ENCODE peak calls at places on chromosomes 5 and 9, in four cellular contexts. G is GM12878, U is HepG2, N is K562. B is an unnamed sample.

GRCh38 chr5:196350-196749 is 5.1 kb downstream of the LRRC14B start:
- DNase-seq in G (no peak), U (no peak), N (no peak), B (no peak)

GRCh38 chr5:171743786-171744076 is 41.9 kb upstream of the SMIM23 start:
- DNase-seq in U (no peak), G (no peak), N (no peak), B (no peak)

GRCh38 chr9:23822331-23823169 is 3.5 kb downstream of the ELAVL2 start:
- DNase-seq in G (no peak), N (no peak), U (no peak), B (no peak)

GRCh38 chr5:1523480-1523792 is 324 bp downstream of the LPCAT1 start:
- DNase-seq in G (no peak), U (no peak), N (peak; percentile 70), B (no peak)

GRCh38 chr9:24931894-24932293 is 386.2 kb upstream of the IZUMO3 start:
- DNase-seq in U (no peak), G (no peak), N (no peak), B (no peak)

GRCh38 chr5:112734597-112734996 is 3.1 kb upstream of the APC start:
- DNase-seq in N (no peak), U (no peak), G (no peak), B (no peak)

GRCh38 chr5:159639590-159639989 is 276.7 kb upstream of the ADRA1B start:
- DNase-seq in G (no peak), N (no peak), U (no peak), B (no peak)

GRCh38 chr5:16992444-16992843 is 56.4 kb upstream of the MYO10 start:
- DNase-seq in U (no peak), N (no peak), G (no peak), B (no peak)

GRCh38 chr5:111556504-111556903 is 44.2 kb upstream of the STARD4 start:
- DNase-seq in U (no peak), G (no peak), N (no peak), B (no peak)

GRCh38 chr5:175027390-175027789 is 303.0 kb downstream of the MSX2 start:
- DNase-seq in N (no peak), G (no peak), U (no peak), B (no peak)

GRCh38 chr5:41413067-41413466 is 97.3 kb downstream of the PLCXD3 start:
- DNase-seq in N (no peak), U (no peak), G (no peak), B (no peak)

GRCh38 chr5:6784481-6784880 is 71.2 kb downstream of the TENT4A start:
- DNase-seq in U (no peak), N (no peak), G (no peak), B (no peak)

GRCh38 chr9:17472126-17472525 is 106.7 kb upstream of the SH3GL2 start:
- DNase-seq in G (no peak), U (no peak), N (no peak), B (no peak)

GRCh38 chr5:91477408-91477807 is 94.3 kb upstream of the ARRDC3 start:
- DNase-seq in U (no peak), G (no peak), N (no peak), B (no peak)

GRCh38 chr9:81689343-81690175 is at the start of gene TLE1:
- DNase-seq in N (no peak), U (peak; percentile 98), G (peak; percentile 20), B (peak; percentile 95)

GRCh38 chr9:27590636-27591035 is 17.4 kb upstream of the C9orf72 start:
- DNase-seq in U (no peak), G (no peak), N (no peak), B (no peak)

GRCh38 chr5:175120412-175120811 is 323.6 kb downstream of the DRD1 start:
- DNase-seq in U (no peak), G (no peak), N (no peak), B (no peak)

GRCh38 chr5:174608631-174609097 is 115.7 kb upstream of the MSX2 start:
- DNase-seq in G (no peak), U (no peak), N (no peak), B (no peak)

GRCh38 chr5:626850-627249 is 14.7 kb downstream of the CEP72 start:
- DNase-seq in G (no peak), N (no peak), U (no peak), B (no peak)

GRCh38 chr9:128103589-128103962 is 24.0 kb downstream of the PTGES2 start:
- DNase-seq in N (no peak), U (peak; percentile 41), G (no peak), B (no peak)

GRCh38 chr5:135373747-135374515 is 25.1 kb downstream of the MACROH2A1 start:
- DNase-seq in U (peak; percentile 21), N (no peak), G (no peak), B (no peak)

GRCh38 chr5:157710887-157711286 is 20.3 kb upstream of the THG1L start:
- DNase-seq in N (no peak), U (no peak), G (no peak), B (no peak)

GRCh38 chr9:4235951-4236804 is 63.7 kb downstream of the GLIS3 start:
- DNase-seq in G (no peak), U (peak; percentile 27), N (no peak), B (no peak)

GRCh38 chr9:79592736-79593493 is 21.1 kb downstream of the TLE4 start:
- DNase-seq in N (no peak), G (no peak), U (no peak), B (no peak)

GRCh38 chr5:72988769-72989168 is 32.9 kb downstream of the FCHO2 start:
- DNase-seq in U (no peak), N (no peak), G (no peak), B (no peak)

GRCh38 chr9:127977877-127978647 is 2.7 kb downstream of the EEIG1 start:
- DNase-seq in G (no peak), N (peak; percentile 52), U (no peak), B (no peak)

GRCh38 chr9:108885643-108886348 is 23.7 kb downstream of the ACTL7A start:
- DNase-seq in U (peak; percentile 100), N (peak; percentile 48), G (peak; percentile 81), B (peak; percentile 45)

GRCh38 chr5:51829691-51830090 is 446.4 kb downstream of the ISL1 start:
- DNase-seq in G (no peak), N (no peak), U (no peak), B (no peak)

DNA sequence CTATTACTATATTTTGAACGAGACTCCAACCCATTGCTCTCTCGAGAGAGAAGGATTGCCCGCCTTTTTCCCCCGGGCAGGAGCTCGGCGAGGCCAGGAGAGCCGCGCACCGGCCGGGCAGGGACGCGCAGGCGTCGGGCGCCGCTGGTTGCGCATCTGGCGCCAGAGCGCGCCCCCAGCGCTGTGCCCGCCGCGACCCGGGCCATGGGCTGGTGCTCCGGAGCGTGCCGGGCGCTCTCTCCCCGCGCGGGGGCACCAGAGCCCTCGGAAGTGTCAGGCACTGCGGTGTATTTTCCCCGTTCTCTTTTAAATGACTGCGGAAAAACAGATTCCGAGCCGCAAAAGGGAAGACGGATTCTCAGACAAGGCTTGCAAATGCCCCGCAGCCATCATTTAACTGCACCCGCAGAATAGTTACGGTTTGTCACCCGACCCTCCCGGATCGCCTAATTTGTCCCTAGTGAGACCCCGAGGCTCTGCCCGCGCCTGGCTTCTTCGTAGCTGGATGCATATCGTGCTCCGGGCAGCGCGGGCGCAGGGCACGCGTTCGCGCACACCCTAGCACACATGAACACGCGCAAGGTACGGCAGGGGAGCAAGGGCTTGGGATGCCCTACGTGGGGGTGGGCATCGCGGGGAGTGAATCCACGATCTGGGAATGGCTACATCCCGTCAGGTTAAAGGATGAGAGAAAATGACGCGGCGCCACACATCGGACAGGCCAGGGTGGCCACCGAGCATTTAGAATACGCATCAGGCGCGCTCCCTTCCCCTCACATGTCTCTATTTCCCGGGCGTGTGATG is 1.1 kb upstream of the NTRK2 start:
- DNase-seq in N (no peak), G (no peak), U (no peak), B (peak; percentile 82)
- TF ChIP-seq FOXK2 in N (no peak), G (no peak), U (no peak), B (no peak)

GRCh38 chr5:60101561-60101960 is 208.0 kb upstream of the PDE4D start:
- DNase-seq in G (no peak), N (no peak), U (no peak), B (no peak)
- TF ChIP-seq FOXK2 in G (no peak), N (no peak), U (no peak), B (no peak)

GRCh38 chr9:74762950-74763349 is 124.8 kb downstream of the TRPM6 start:
- DNase-seq in G (no peak), N (no peak), U (no peak), B (no peak)
- TF ChIP-seq FOXK2 in G (no peak), N (no peak), U (no peak), B (no peak)

GRCh38 chr5:37839441-37840035 is 303 bp downstream of the GDNF start:
- DNase-seq in G (no peak), N (no peak), U (peak; percentile 35), B (peak; percentile 71)
- TF ChIP-seq FOXK2 in G (no peak), N (no peak), U (no peak), B (no peak)

GRCh38 chr9:135889564-135890189 is 17.7 kb downstream of the CAMSAP1 start:
- DNase-seq in N (no peak), U (no peak), G (no peak), B (no peak)
- TF ChIP-seq FOXK2 in N (no peak), U (no peak), G (no peak), B (no peak)

GRCh38 chr9:14043491-14043890 is 270.4 kb downstream of the NFIB start:
- DNase-seq in U (no peak), N (no peak), G (no peak), B (no peak)
- TF ChIP-seq FOXK2 in U (no peak), N (no peak), G (no peak), B (no peak)

GRCh38 chr5:142861011-142861410 is 90.8 kb downstream of the ARHGAP26 start:
- DNase-seq in N (no peak), G (no peak), U (no peak), B (no peak)
- TF ChIP-seq FOXK2 in N (no peak), G (no peak), U (no peak), B (no peak)

DNA sequence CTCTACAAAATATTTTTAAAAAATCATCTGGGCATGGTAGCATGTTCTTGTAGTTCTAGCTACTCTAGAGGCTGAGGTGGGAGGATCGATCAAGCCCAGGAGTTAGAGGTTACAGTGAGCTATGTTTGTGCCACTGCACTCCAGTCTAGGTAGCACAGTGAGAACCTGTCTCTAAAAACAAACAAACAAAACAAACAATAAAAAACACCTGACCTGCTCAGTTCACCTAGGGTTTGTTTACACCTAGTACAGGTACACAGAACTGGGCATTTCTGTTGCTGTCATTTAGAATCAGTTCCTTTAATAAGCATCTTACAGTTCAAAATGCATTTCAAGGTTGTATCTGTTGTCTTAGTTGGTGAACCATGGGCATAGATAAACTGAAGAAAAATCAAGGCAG is 95.3 kb downstream of the MEGF10 start:
- DNase-seq in N (no peak), G (no peak), U (no peak), B (no peak)
- TF ChIP-seq FOXK2 in N (no peak), G (no peak), U (no peak), B (no peak)

B was measured in HEK293T.